ENCODE peak calls at places on chromosomes 16 and 17, in seven cellular contexts. F is HTR-8/SVneo, B is mucosa of descending colon, V is GM13977, R is T47D, L is retina, G is EL. M is an unnamed sample.

GRCh38 chr17:45332505-45332904 is 15.7 kb upstream of the MAP3K14 start:
- DNase-seq in R (no peak), F (no peak), V (no peak), G (no peak), B (no peak), L (no peak), M (no peak)

GRCh38 chr17:57911834-57912673 is 43.2 kb downstream of the CUEDC1 start:
- DNase-seq in R (no peak), V (no peak), G (no peak), B (peak; percentile 92), F (no peak), L (peak; percentile 56), M (no peak)

GRCh38 chr17:39486242-39486641 is 25.0 kb downstream of the CDK12 start:
- DNase-seq in V (no peak), R (no peak), L (no peak), G (peak; percentile 78), F (no peak), B (no peak), M (no peak)

GRCh38 chr16:81210807-81211206 is 27.7 kb upstream of the BCO1 start:
- DNase-seq in B (no peak), F (no peak), L (no peak), R (no peak), V (no peak), G (no peak), M (no peak)

GRCh38 chr17:69913241-69914015 is 161.6 kb upstream of the KCNJ16 start:
- DNase-seq in B (no peak), V (no peak), G (no peak), F (no peak), R (no peak), L (no peak), M (no peak)

GRCh38 chr16:24524855-24525652 is 14.3 kb upstream of the RBBP6 start:
- DNase-seq in R (no peak), B (no peak), G (no peak), V (no peak), L (no peak), F (no peak), M (no peak)

GRCh38 chr17:75020331-75021110 is 8.1 kb downstream of the MRPL58 start:
- DNase-seq in R (no peak), F (no peak), G (no peak), B (no peak), V (no peak), L (no peak), M (no peak)

GRCh38 chr16:71917900-71918299 is 22.6 kb downstream of the IST1 start:
- DNase-seq in G (peak; percentile 64), V (no peak), F (no peak), L (no peak), R (no peak), B (no peak), M (no peak)

GRCh38 chr16:58026139-58026704 is 668 bp downstream of the MMP15 start:
- DNase-seq in V (no peak), R (peak; percentile 38), G (peak; percentile 62), B (peak; percentile 74), F (peak; percentile 41), L (peak; percentile 86), M (no peak)

GRCh38 chr16:85675528-85675927 is 13.2 kb downstream of the GINS2 start:
- DNase-seq in B (no peak), G (peak; percentile 29), R (peak; percentile 86), V (peak; percentile 37), F (no peak), L (no peak), M (no peak)

GRCh38 chr16:12345349-12345748 is 368.8 kb downstream of the SNX29 start:
- DNase-seq in G (no peak), B (no peak), V (no peak), R (no peak), L (no peak), F (no peak), M (no peak)

GRCh38 chr17:44978807-44979206 is 10.7 kb upstream of the C1QL1 start:
- DNase-seq in L (no peak), V (no peak), F (no peak), B (no peak), R (no peak), G (no peak), M (no peak)

GRCh38 chr16:84833542-84834402 is 14.0 kb downstream of the CRISPLD2 start:
- DNase-seq in L (no peak), R (no peak), G (no peak), V (no peak), B (no peak), F (no peak), M (no peak)

GRCh38 chr17:41937970-41938851 is 7.8 kb downstream of the ODAD4 start:
- DNase-seq in L (no peak), F (no peak), G (no peak), V (no peak), B (no peak), R (no peak), M (no peak)

GRCh38 chr16:30356401-30357084 is 1.4 kb upstream of the CD2BP2 start:
- DNase-seq in G (no peak), L (no peak), F (no peak), V (no peak), B (peak; percentile 59), R (no peak), M (no peak)

GRCh38 chr16:11546522-11547485 is 39.9 kb downstream of the LITAF start:
- DNase-seq in R (no peak), G (peak; percentile 36), B (no peak), L (no peak), F (no peak), V (no peak), M (no peak)

GRCh38 chr17:51200295-51200694 is 34.1 kb downstream of the NME2 start:
- DNase-seq in V (no peak), F (no peak), G (no peak), L (no peak), R (no peak), B (no peak), M (no peak)

GRCh38 chr16:24070851-24071250 is 185.3 kb upstream of the CACNG3 start:
- DNase-seq in G (peak; percentile 32), F (peak; percentile 28), R (peak; percentile 44), V (peak; percentile 52), B (no peak), L (peak; percentile 62), M (peak; percentile 82)

GRCh38 chr17:49987290-49987585 is 7.8 kb downstream of the DLX3 start:
- DNase-seq in F (no peak), V (no peak), R (no peak), B (no peak), G (no peak), L (no peak), M (no peak)

GRCh38 chr16:86798247-86799041 is 220.1 kb downstream of the FOXL1 start:
- DNase-seq in G (peak; percentile 13), B (no peak), F (no peak), V (no peak), R (no peak), L (no peak), M (no peak)